ENCODE peak calls at places on chromosomes 1 and 21, in four cellular contexts. V is activated T-cell treated with anti-CD3 and anti-CD28 coated beads for 1 hour; I is CD4-positive, alpha-beta memory T cell; Y is body of pancreas. G is an unnamed sample.

GRCh38 chr1:47230692-47231313 is 1.2 kb downstream of the TAL1 start:
- DNase-seq in I (peak), V (no peak), Y (no peak), G (no peak)

GRCh38 chr1:9827558-9828185 is 3.9 kb upstream of the CLSTN1 start:
- DNase-seq in Y (no peak), V (no peak), I (no peak), G (no peak)

GRCh38 chr1:16724718-16725438 is 15.4 kb upstream of the RNU1-4 start:
- DNase-seq in V (no peak), I (no peak), Y (no peak), G (peak)

GRCh38 chr1:215749423-215749822 is 182.3 kb downstream of the KCTD3 start:
- DNase-seq in I (no peak), Y (no peak), V (no peak), G (no peak)

GRCh38 chr1:68313736-68314594 is 81.6 kb upstream of the WLS start:
- DNase-seq in Y (no peak), I (no peak), V (no peak), G (no peak)

GRCh38 chr1:17903386-17903785 is 148.3 kb downstream of the ACTL8 start:
- DNase-seq in Y (peak), V (no peak), I (no peak), G (peak)

GRCh38 chr1:53688703-53689102 is 50.3 kb downstream of the GLIS1 start:
- DNase-seq in Y (no peak), I (no peak), V (no peak), G (no peak)

GRCh38 chr1:237864338-237865244 is 26.1 kb downstream of the ZP4 start:
- DNase-seq in V (no peak), Y (peak), I (no peak), G (peak)

GRCh38 chr1:3170566-3171453 is 101.8 kb downstream of the PRDM16 start:
- DNase-seq in Y (peak), V (no peak), I (no peak), G (peak)

GRCh38 chr1:2341706-2342383 is 49.5 kb downstream of the MORN1 start:
- DNase-seq in V (no peak), Y (no peak), I (no peak), G (no peak)

GRCh38 chr1:29675481-29676263 is 439.4 kb downstream of the PTPRU start:
- DNase-seq in V (no peak), Y (no peak), I (no peak), G (peak)

GRCh38 chr1:41773144-41773571 is 145.6 kb downstream of the HIVEP3 start:
- DNase-seq in Y (peak), I (no peak), V (no peak), G (peak)

GRCh38 chr21:34092241-34092921 is 19.0 kb downstream of the MRPS6 start:
- DNase-seq in I (no peak), Y (no peak), V (no peak), G (no peak)

GRCh38 chr1:3501856-3502665 is 47.6 kb downstream of the ARHGEF16 start:
- DNase-seq in V (no peak), I (no peak), Y (peak), G (peak)

GRCh38 chr1:24888061-24888970 is 41.8 kb downstream of the RUNX3 start:
- DNase-seq in V (no peak), I (no peak), Y (no peak), G (peak)

GRCh38 chr1:234842726-234843641 is 233.0 kb upstream of the IRF2BP2 start:
- DNase-seq in I (peak), V (peak), Y (no peak), G (no peak)

GRCh38 chr1:208412994-208413393 is 168.8 kb upstream of the PLXNA2 start:
- DNase-seq in I (no peak), Y (no peak), V (no peak), G (no peak)

GRCh38 chr1:101971309-101971708 is 25.4 kb downstream of the OLFM3 start:
- DNase-seq in I (no peak), V (no peak), Y (no peak), G (no peak)

GRCh38 chr1:172668097-172668496 is 9.2 kb downstream of the FASLG start:
- DNase-seq in V (no peak), I (no peak), Y (no peak), G (no peak)

GRCh38 chr1:220700591-220701179 is 10.5 kb downstream of the C1orf115 start:
- DNase-seq in I (no peak), V (no peak), Y (no peak), G (no peak)

GRCh38 chr1:147627435-147628110 is 42.8 kb downstream of the ACP6 start:
- DNase-seq in Y (peak), V (peak), I (peak), G (peak)

GRCh38 chr21:38422067-38422466 is 76.2 kb downstream of the ERG start:
- DNase-seq in Y (no peak), I (no peak), V (no peak), G (no peak)

GRCh38 chr21:37566790-37567725 is 200.5 kb downstream of the DYRK1A start:
- DNase-seq in V (no peak), I (no peak), Y (no peak), G (no peak)

GRCh38 chr1:58460469-58460868 is 86.1 kb downstream of the OMA1 start:
- DNase-seq in I (no peak), Y (no peak), V (no peak), G (no peak)

GRCh38 chr1:23825076-23825761 is at the start of gene HMGCL:
- DNase-seq in V (peak), I (peak), Y (peak), G (peak)

GRCh38 chr1:41784516-41785279 is 134.0 kb downstream of the HIVEP3 start:
- DNase-seq in V (no peak), I (no peak), Y (no peak), G (no peak)

GRCh38 chr21:45381036-45381787 is 23.8 kb upstream of the COL18A1 start:
- DNase-seq in I (no peak), Y (peak), V (no peak), G (no peak)

GRCh38 chr1:110086959-110087358 is 16.5 kb upstream of the ALX3 start:
- DNase-seq in Y (peak), V (no peak), I (no peak), G (no peak)

GRCh38 chr1:145858238-145858936 is 494 bp downstream of the PIAS3 start:
- DNase-seq in I (no peak), Y (peak), V (peak), G (peak)

GRCh38 chr1:193131266-193131860 is 9.5 kb downstream of the CDC73 start:
- DNase-seq in V (no peak), Y (no peak), I (no peak), G (no peak)

GRCh38 chr1:162276493-162276892 is 100.2 kb downstream of the SPATA46 start:
- DNase-seq in V (no peak), I (no peak), Y (no peak), G (no peak)

GRCh38 chr21:38123626-38124025 is 133.2 kb upstream of the KCNJ15 start:
- DNase-seq in I (no peak), V (no peak), Y (no peak), G (no peak)

GRCh38 chr21:42578761-42579415 is 65.2 kb downstream of the SLC37A1 start:
- DNase-seq in V (no peak), I (no peak), Y (no peak), G (no peak)

GRCh38 chr1:242890211-242890741 is 364.8 kb downstream of the CEP170 start:
- DNase-seq in V (no peak), I (no peak), Y (no peak), G (no peak)

GRCh38 chr1:21255943-21256320 is 34.3 kb downstream of the ECE1 start:
- DNase-seq in Y (no peak), V (no peak), I (no peak), G (no peak)

GRCh38 chr1:890661-891060 is 33.1 kb upstream of the SAMD11 start:
- DNase-seq in V (no peak), Y (no peak), I (no peak), G (no peak)

GRCh38 chr21:45512626-45513002 is 29.6 kb downstream of the SLC19A1 start:
- DNase-seq in Y (no peak), I (no peak), V (no peak), G (no peak)

GRCh38 chr1:84603941-84604830 is 29.9 kb upstream of the CTBS start:
- DNase-seq in V (no peak), I (no peak), Y (no peak), G (no peak)

GRCh38 chr1:24463756-24464377 is 38.8 kb upstream of the RCAN3 start:
- DNase-seq in Y (no peak), I (no peak), V (no peak), G (no peak)

G was measured in stomach.